ENCODE peak calls at places on chromosomes 11 and 22, in eight cellular contexts. One of them, this sample, is unnamed.

GRCh38 chr11:100902454-100903141 is 215.5 kb downstream of the ARHGAP42 start:
- DNase-seq in CD8-positive, alpha-beta memory T cell: no peak
- DNase-seq in GOT3: no peak
- DNase-seq in effector CD4-positive, alpha-beta T cell: no peak
- DNase-seq in psoas muscle: no peak
- DNase-seq in lower leg skin: no peak
- DNase-seq in fibroblast of gingiva: no peak
- DNase-seq in AG08395: no peak
- DNase-seq in this sample: no peak

GRCh38 chr11:104467414-104467813 is 303.5 kb upstream of the PDGFD start:
- DNase-seq in fibroblast of gingiva: no peak
- DNase-seq in psoas muscle: no peak
- DNase-seq in GOT3: no peak
- DNase-seq in CD8-positive, alpha-beta memory T cell: no peak
- DNase-seq in lower leg skin: no peak
- DNase-seq in effector CD4-positive, alpha-beta T cell: no peak
- DNase-seq in AG08395: no peak
- DNase-seq in this sample: no peak

GRCh38 chr11:11389238-11389637 is 36.2 kb upstream of the CSNK2A3 start:
- DNase-seq in fibroblast of gingiva: no peak
- DNase-seq in GOT3: no peak
- DNase-seq in effector CD4-positive, alpha-beta T cell: no peak
- DNase-seq in AG08395: no peak
- DNase-seq in psoas muscle: no peak
- DNase-seq in CD8-positive, alpha-beta memory T cell: no peak
- DNase-seq in lower leg skin: peak
- DNase-seq in this sample: no peak

GRCh38 chr11:105033344-105033743 is 1.6 kb downstream of the CASP1 start:
- DNase-seq in AG08395: no peak
- DNase-seq in CD8-positive, alpha-beta memory T cell: no peak
- DNase-seq in GOT3: no peak
- DNase-seq in psoas muscle: no peak
- DNase-seq in lower leg skin: no peak
- DNase-seq in fibroblast of gingiva: no peak
- DNase-seq in effector CD4-positive, alpha-beta T cell: no peak
- DNase-seq in this sample: no peak

GRCh38 chr11:62105611-62106245 is 18.1 kb upstream of the INCENP start:
- DNase-seq in lower leg skin: no peak
- DNase-seq in effector CD4-positive, alpha-beta T cell: no peak
- DNase-seq in GOT3: no peak
- DNase-seq in fibroblast of gingiva: peak
- DNase-seq in CD8-positive, alpha-beta memory T cell: no peak
- DNase-seq in psoas muscle: no peak
- DNase-seq in AG08395: peak
- DNase-seq in this sample: no peak

GRCh38 chr22:29443861-29444431 is 5.6 kb downstream of the RFPL1 start:
- DNase-seq in AG08395: no peak
- DNase-seq in lower leg skin: peak
- DNase-seq in CD8-positive, alpha-beta memory T cell: no peak
- DNase-seq in fibroblast of gingiva: no peak
- DNase-seq in psoas muscle: no peak
- DNase-seq in effector CD4-positive, alpha-beta T cell: no peak
- DNase-seq in GOT3: no peak
- DNase-seq in this sample: no peak

GRCh38 chr11:77146261-77147035 is 18.4 kb downstream of the MYO7A start:
- DNase-seq in AG08395: no peak
- DNase-seq in CD8-positive, alpha-beta memory T cell: no peak
- DNase-seq in lower leg skin: no peak
- DNase-seq in effector CD4-positive, alpha-beta T cell: no peak
- DNase-seq in fibroblast of gingiva: no peak
- DNase-seq in psoas muscle: peak
- DNase-seq in GOT3: no peak
- DNase-seq in this sample: no peak

GRCh38 chr22:23246982-23247766 is 66.9 kb downstream of the BCR start:
- DNase-seq in GOT3: no peak
- DNase-seq in fibroblast of gingiva: no peak
- DNase-seq in effector CD4-positive, alpha-beta T cell: no peak
- DNase-seq in CD8-positive, alpha-beta memory T cell: no peak
- DNase-seq in AG08395: no peak
- DNase-seq in psoas muscle: peak
- DNase-seq in lower leg skin: no peak
- DNase-seq in this sample: no peak

GRCh38 chr22:17810570-17811116 is 36.4 kb upstream of the BID start:
- DNase-seq in effector CD4-positive, alpha-beta T cell: no peak
- DNase-seq in AG08395: no peak
- DNase-seq in lower leg skin: no peak
- DNase-seq in CD8-positive, alpha-beta memory T cell: no peak
- DNase-seq in psoas muscle: no peak
- DNase-seq in fibroblast of gingiva: no peak
- DNase-seq in GOT3: no peak
- DNase-seq in this sample: no peak

GRCh38 chr11:72975778-72976520 is 161.7 kb downstream of the ATG16L2 start:
- DNase-seq in effector CD4-positive, alpha-beta T cell: no peak
- DNase-seq in GOT3: no peak
- DNase-seq in lower leg skin: no peak
- DNase-seq in AG08395: peak
- DNase-seq in CD8-positive, alpha-beta memory T cell: no peak
- DNase-seq in psoas muscle: no peak
- DNase-seq in fibroblast of gingiva: peak
- DNase-seq in this sample: no peak

GRCh38 chr11:12410006-12410728 is 32.8 kb downstream of the PARVA start:
- DNase-seq in lower leg skin: peak
- DNase-seq in AG08395: peak
- DNase-seq in effector CD4-positive, alpha-beta T cell: no peak
- DNase-seq in CD8-positive, alpha-beta memory T cell: no peak
- DNase-seq in fibroblast of gingiva: no peak
- DNase-seq in GOT3: no peak
- DNase-seq in psoas muscle: no peak
- DNase-seq in this sample: no peak

GRCh38 chr22:40499187-40499753 is 128.9 kb downstream of the SGSM3 start:
- DNase-seq in CD8-positive, alpha-beta memory T cell: no peak
- DNase-seq in AG08395: peak
- DNase-seq in fibroblast of gingiva: peak
- DNase-seq in GOT3: no peak
- DNase-seq in psoas muscle: no peak
- DNase-seq in lower leg skin: no peak
- DNase-seq in effector CD4-positive, alpha-beta T cell: no peak
- DNase-seq in this sample: peak

GRCh38 chr11:119310682-119311052 is 6.3 kb downstream of the MCAM start:
- DNase-seq in CD8-positive, alpha-beta memory T cell: no peak
- DNase-seq in AG08395: no peak
- DNase-seq in GOT3: no peak
- DNase-seq in lower leg skin: no peak
- DNase-seq in effector CD4-positive, alpha-beta T cell: no peak
- DNase-seq in fibroblast of gingiva: no peak
- DNase-seq in psoas muscle: no peak
- DNase-seq in this sample: no peak

GRCh38 chr22:45271667-45272188 is 13.0 kb upstream of the UPK3A start:
- DNase-seq in fibroblast of gingiva: no peak
- DNase-seq in effector CD4-positive, alpha-beta T cell: no peak
- DNase-seq in psoas muscle: peak
- DNase-seq in GOT3: no peak
- DNase-seq in CD8-positive, alpha-beta memory T cell: no peak
- DNase-seq in AG08395: no peak
- DNase-seq in lower leg skin: no peak
- DNase-seq in this sample: no peak

GRCh38 chr11:128354476-128354875 is 232.9 kb downstream of the ETS1 start:
- DNase-seq in GOT3: no peak
- DNase-seq in fibroblast of gingiva: no peak
- DNase-seq in psoas muscle: no peak
- DNase-seq in lower leg skin: no peak
- DNase-seq in effector CD4-positive, alpha-beta T cell: no peak
- DNase-seq in CD8-positive, alpha-beta memory T cell: no peak
- DNase-seq in AG08395: no peak
- DNase-seq in this sample: no peak